ENCODE peak calls at places on chromosomes 5 and 9, in eight cellular contexts. P is NCI-H1092; F is cardiac fibroblast; T is GOT3; M is GM12864; U is occipital lobe; L is tibial nerve; A is activated T-cell treated with anti-CD3 and anti-CD28 coated beads, Interleukin-2, amount 50 U/mL, for 4 hours. R is an unnamed sample.

GRCh38 chr5:131068893-131069643 is 96.0 kb downstream of the HINT1 start:
- DNase-seq in P (no peak), F (no peak), T (no peak), M (peak), U (peak), L (no peak), A (peak), R (peak)

GRCh38 chr9:83019246-83019645 is 43.7 kb downstream of the RASEF start:
- DNase-seq in P (no peak), F (no peak), T (no peak), M (no peak), U (no peak), L (no peak), A (no peak), R (no peak)

GRCh38 chr9:21056931-21057330 is 20.8 kb downstream of the IFNB1 start:
- DNase-seq in P (no peak), F (peak), T (no peak), M (no peak), U (no peak), L (no peak), A (no peak), R (no peak)

GRCh38 chr5:178284095-178284675 is 51.6 kb upstream of the PHYKPL start:
- DNase-seq in P (no peak), F (peak), T (no peak), M (no peak), U (no peak), L (no peak), A (no peak), R (no peak)

GRCh38 chr5:109450129-109450877 is 40.5 kb upstream of the PJA2 start:
- DNase-seq in P (no peak), F (no peak), T (no peak), M (no peak), U (no peak), L (no peak), A (no peak), R (no peak)

GRCh38 chr9:121992571-121993212 is 100.4 kb downstream of the TTLL11 start:
- DNase-seq in P (peak), F (peak), T (no peak), M (no peak), U (peak), L (peak), A (no peak), R (no peak)

GRCh38 chr9:77586591-77586990 is 61.5 kb downstream of the GNA14 start:
- DNase-seq in P (no peak), F (no peak), T (no peak), M (no peak), U (no peak), L (no peak), A (no peak), R (no peak)

GRCh38 chr9:93110400-93110855 is 14.4 kb downstream of the CARD19 start:
- DNase-seq in P (no peak), F (no peak), T (no peak), M (no peak), U (no peak), L (peak), A (no peak), R (no peak)

GRCh38 chr9:89743576-89744254 is 138.9 kb downstream of the GADD45G start:
- DNase-seq in P (no peak), F (no peak), T (no peak), M (peak), U (no peak), L (no peak), A (peak), R (peak)

R was measured in GM12878.